ENCODE peak calls at places on chromosomes 6 and 20, in five cellular contexts. F is vagina, P is body of pancreas, N is lower leg skin, C is H1. A is an unnamed sample.

GRCh38 chr6:98747246-98747645 is 87.1 kb upstream of the POU3F2 start:
- DNase-seq in F (no peak), P (no peak), N (no peak), C (no peak), A (no peak)

GRCh38 chr6:76703285-76703684 is 630.8 kb upstream of the IMPG1 start:
- DNase-seq in F (no peak), P (no peak), N (no peak), C (no peak), A (no peak)

GRCh38 chr20:48463916-48464315 is 363.9 kb downstream of the PREX1 start:
- DNase-seq in F (peak; percentile 95), P (no peak), N (peak; percentile 36), C (no peak), A (no peak)

GRCh38 chr6:88361754-88362153 is 195.6 kb upstream of the CNR1 start:
- DNase-seq in F (no peak), P (no peak), N (no peak), C (no peak), A (no peak)

GRCh38 chr20:33606114-33606771 is 55.9 kb upstream of the C20orf144 start:
- DNase-seq in F (no peak), P (no peak), N (no peak), C (no peak), A (no peak)

GRCh38 chr20:11891081-11891826 is 26.4 kb upstream of the BTBD3 start:
- DNase-seq in F (no peak), P (peak; percentile 70), N (no peak), C (no peak), A (peak; percentile 56)

GRCh38 chr6:37173573-37174195 is 3.7 kb downstream of the PIM1 start:
- DNase-seq in F (no peak), P (no peak), N (no peak), C (no peak), A (peak; percentile 72)

GRCh38 chr6:108549241-108549640 is 11.5 kb upstream of the FOXO3 start:
- DNase-seq in F (no peak), P (no peak), N (no peak), C (no peak), A (no peak)

GRCh38 chr20:46994341-46994740 is 99.7 kb downstream of the EYA2 start:
- DNase-seq in F (no peak), P (peak; percentile 36), N (no peak), C (no peak), A (no peak)

GRCh38 chr6:154815938-154816820 is 83.0 kb downstream of the SCAF8 start:
- DNase-seq in F (no peak), P (no peak), N (no peak), C (no peak), A (no peak)

GRCh38 chr20:10603971-10604864 is 69.6 kb downstream of the JAG1 start:
- DNase-seq in F (no peak), P (peak; percentile 17), N (no peak), C (no peak), A (no peak)

GRCh38 chr20:496126-496696 is 33.9 kb upstream of the TBC1D20 start:
- DNase-seq in F (no peak), P (peak; percentile 19), N (no peak), C (no peak), A (no peak)

GRCh38 chr6:1364791-1365190 is 24.6 kb upstream of the FOXF2 start:
- DNase-seq in F (no peak), P (no peak), N (no peak), C (no peak), A (no peak)

GRCh38 chr6:149985506-149985937 is 21.8 kb downstream of the ULBP1 start:
- DNase-seq in F (no peak), P (no peak), N (no peak), C (no peak), A (no peak)

GRCh38 chr6:159451051-159451450 is 242.0 kb downstream of the SOD2 start:
- DNase-seq in F (peak; percentile 49), P (no peak), N (no peak), C (no peak), A (no peak)

DNA sequence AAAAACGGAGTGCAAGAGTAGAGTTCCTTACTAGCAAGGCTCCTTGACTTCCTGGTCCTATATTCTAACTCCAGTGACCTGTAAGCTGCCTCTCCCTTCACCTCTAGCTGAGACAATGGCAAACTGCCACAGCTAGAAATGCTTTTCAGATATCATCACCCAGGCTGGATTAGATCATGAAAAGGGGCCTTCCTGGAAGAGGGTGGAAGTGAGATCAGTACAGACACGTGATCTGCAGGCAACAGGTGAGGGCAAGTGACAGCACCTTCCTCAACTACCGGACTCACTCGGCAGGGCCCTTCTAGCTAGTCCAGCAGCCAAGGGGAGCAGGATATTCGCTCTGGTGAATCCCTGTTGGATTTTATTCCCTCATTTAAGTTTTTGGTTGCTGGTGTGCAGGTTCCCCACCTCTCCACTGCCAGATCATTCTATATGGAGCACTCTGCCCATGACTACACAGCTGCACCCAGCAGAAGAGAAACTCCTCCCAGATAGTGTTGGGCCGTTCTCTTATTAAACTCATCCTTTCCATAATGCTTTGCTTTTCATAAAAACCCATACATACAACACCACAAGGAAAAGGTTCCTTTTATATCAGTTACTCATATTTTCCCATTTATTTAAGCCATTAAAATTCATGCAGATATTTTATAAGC is 26.4 kb upstream of the FAM83C start:
- DNase-seq in F (no peak), P (peak; percentile 49), N (peak; percentile 32), C (no peak), A (no peak)
- TF ChIP-seq POLR2A in F (no peak), P (peak; percentile 53), N (no peak), C (no peak), A (no peak)

GRCh38 chr6:42453027-42453648 is 1.4 kb upstream of the TRERF1 start:
- DNase-seq in F (no peak), P (peak; percentile 89), N (peak; percentile 78), C (no peak), A (peak; percentile 78)

GRCh38 chr6:42451595-42452170 is at the start of gene TRERF1:
- DNase-seq in F (no peak), P (peak; percentile 45), N (peak; percentile 65), C (no peak), A (peak; percentile 61)

GRCh38 chr6:42454428-42454791 is 2.7 kb upstream of the TRERF1 start:
- DNase-seq in F (peak; percentile 87), P (peak; percentile 35), N (no peak), C (no peak), A (peak; percentile 33)

GRCh38 chr6:42452171-42453026 is 673 bp upstream of the TRERF1 start:
- DNase-seq in F (peak; percentile 87), P (peak; percentile 77), N (peak; percentile 60), C (no peak), A (peak; percentile 74)

GRCh38 chr6:42453649-42454427 is 2.1 kb upstream of the TRERF1 start:
- DNase-seq in F (no peak), P (peak; percentile 59), N (peak; percentile 38), C (no peak), A (peak; percentile 47)
- TF ChIP-seq POLR2A in F (no peak), P (no peak), N (no peak), C (no peak), A (no peak)

DNA sequence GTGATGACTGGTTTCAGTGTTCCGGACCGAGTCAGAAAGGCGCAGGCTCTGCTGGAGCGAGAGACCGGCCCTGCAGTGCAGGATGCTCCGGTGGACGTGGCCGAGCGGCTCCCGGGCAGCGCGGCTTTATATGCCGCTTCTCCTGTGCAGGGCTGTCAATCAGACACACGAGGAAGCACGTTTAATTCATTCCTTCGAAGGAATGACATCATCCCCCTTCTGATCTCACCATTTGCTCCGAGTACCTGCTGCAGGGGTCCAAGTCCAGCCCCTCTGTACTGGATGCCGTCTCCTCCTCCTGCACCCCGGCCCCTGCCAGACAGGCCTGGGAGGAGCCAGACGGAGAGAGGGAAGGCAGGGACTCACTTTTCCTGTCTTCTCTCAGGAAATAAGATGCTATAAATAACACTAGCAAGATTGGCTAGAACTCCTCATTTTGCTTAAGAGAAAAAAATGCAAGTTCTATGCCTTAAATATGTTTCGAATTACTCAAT is at the start of gene THBS2:
- DNase-seq in F (peak; percentile 96), P (no peak), N (peak; percentile 65), C (no peak), A (no peak)
- TF ChIP-seq POLR2A in F (no peak), P (peak; percentile 29), N (no peak), C (no peak), A (no peak)

GRCh38 chr20:40583195-40583594 is 105.8 kb downstream of the MAFB start:
- DNase-seq in F (no peak), P (no peak), N (no peak), C (no peak), A (no peak)
- TF ChIP-seq POLR2A in F (no peak), P (no peak), N (no peak), C (no peak), A (no peak)

GRCh38 chr20:62231292-62231691 is 7.0 kb upstream of the OSBPL2 start:
- DNase-seq in F (no peak), P (no peak), N (no peak), C (no peak), A (no peak)

GRCh38 chr20:62230276-62230675 is 8.0 kb upstream of the OSBPL2 start:
- DNase-seq in F (no peak), P (no peak), N (no peak), C (no peak), A (no peak)

GRCh38 chr20:62229667-62230066 is 8.7 kb upstream of the OSBPL2 start:
- DNase-seq in F (no peak), P (no peak), N (no peak), C (no peak), A (no peak)

GRCh38 chr20:62232194-62232593 is 6.1 kb upstream of the OSBPL2 start:
- DNase-seq in F (no peak), P (peak; percentile 34), N (no peak), C (no peak), A (no peak)

GRCh38 chr20:62230696-62231095 is 7.6 kb upstream of the OSBPL2 start:
- DNase-seq in F (no peak), P (no peak), N (no peak), C (no peak), A (no peak)
- TF ChIP-seq POLR2A in F (no peak), P (no peak), N (no peak), C (no peak), A (no peak)

DNA sequence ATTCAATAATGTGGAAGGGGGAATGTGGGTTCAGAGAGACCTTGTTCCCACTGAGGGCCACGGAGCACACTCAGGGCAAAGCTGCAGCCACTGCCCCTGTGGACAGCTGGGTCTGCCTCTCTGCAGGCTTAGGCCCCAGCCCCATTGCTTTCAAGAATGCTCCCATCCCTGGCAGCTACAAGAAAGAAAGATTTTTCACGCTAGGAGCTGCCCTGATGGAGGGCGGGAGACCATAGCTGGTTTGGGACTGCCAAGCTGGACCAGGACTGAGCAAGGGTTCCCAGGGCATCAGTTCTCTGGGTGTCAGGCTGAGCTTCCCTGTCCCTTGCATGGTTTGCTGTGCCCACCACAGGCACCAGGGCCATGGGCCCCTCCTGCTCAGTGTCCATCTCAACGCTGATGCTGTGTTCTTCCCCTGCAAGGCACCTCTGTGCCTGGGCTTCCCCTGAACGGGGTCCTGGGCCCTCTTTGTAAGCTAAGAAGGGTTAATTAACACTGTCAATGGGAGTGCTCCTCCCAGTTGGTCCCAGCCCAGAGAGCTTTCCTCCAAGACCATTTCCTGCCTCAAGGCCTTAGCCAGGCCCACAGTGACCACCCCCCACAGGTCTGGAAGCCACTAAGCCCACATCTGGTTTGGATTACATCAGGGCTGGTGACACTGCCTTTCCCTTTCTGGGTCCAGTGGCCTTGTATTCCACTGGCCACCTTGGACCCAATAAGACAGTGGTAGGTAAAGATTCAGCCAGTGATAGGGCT is 8.4 kb downstream of the FOXS1 start:
- DNase-seq in F (no peak), P (no peak), N (no peak), C (no peak), A (no peak)
- TF ChIP-seq POLR2A in F (no peak), P (no peak), N (no peak), C (no peak), A (no peak)

A was measured in erythroblast.